ENCODE peak calls at places on chromosomes 5 and 9, in four cellular contexts. G is choroid plexus epithelial cell, C is cardiac muscle cell, M is AG10803. V is an unnamed sample.

GRCh38 chr5:57442080-57442839 is 40.4 kb downstream of the ACTBL2 start:
- DNase-seq in G (peak), C (peak), M (peak), V (no peak)

GRCh38 chr5:132087661-132088060 is 14.1 kb downstream of the CSF2 start:
- DNase-seq in G (no peak), C (no peak), M (no peak), V (no peak)

GRCh38 chr9:107732781-107733529 is 243.4 kb upstream of the KLF4 start:
- DNase-seq in G (peak), C (peak), M (peak), V (no peak)

GRCh38 chr5:140632366-140633080 is 452 bp downstream of the CD14 start:
- DNase-seq in G (peak), C (peak), M (peak), V (no peak)

GRCh38 chr5:138352722-138353549 is 451 bp downstream of the KDM3B start:
- DNase-seq in G (peak), C (peak), M (peak), V (peak)

GRCh38 chr9:26650325-26650724 is 242.3 kb downstream of the CAAP1 start:
- DNase-seq in G (no peak), C (no peak), M (no peak), V (no peak)

GRCh38 chr5:59840200-59840601 is 53.3 kb downstream of the PDE4D start:
- DNase-seq in G (peak), C (peak), M (no peak), V (no peak)

GRCh38 chr5:91151947-91152346 is 231.2 kb downstream of the ARRDC3 start:
- DNase-seq in G (peak), C (peak), M (peak), V (no peak)

GRCh38 chr5:147831465-147831864 is at the start of gene SPINK1:
- DNase-seq in G (no peak), C (no peak), M (no peak), V (no peak)

GRCh38 chr9:109448223-109448622 is 49.9 kb downstream of the PTPN3 start:
- DNase-seq in G (peak), C (peak), M (no peak), V (no peak)

GRCh38 chr9:114507726-114508125 is 2.5 kb upstream of the WHRN start:
- DNase-seq in G (peak), C (peak), M (peak), V (no peak)

GRCh38 chr9:136886610-136887597 is 588 bp downstream of the TRAF2 start:
- DNase-seq in G (peak), C (no peak), M (no peak), V (peak)

GRCh38 chr5:133930824-133931111 is 37.7 kb downstream of the C5orf15 start:
- DNase-seq in G (no peak), C (no peak), M (no peak), V (no peak)

GRCh38 chr5:57720656-57721055 is 238.0 kb upstream of the ACTBL2 start:
- DNase-seq in G (no peak), C (no peak), M (no peak), V (no peak)

GRCh38 chr5:40796487-40796889 is 1.7 kb downstream of the PRKAA1 start:
- DNase-seq in G (peak), C (peak), M (peak), V (no peak)

GRCh38 chr5:127761869-127762268 is 58.7 kb downstream of the CCDC192 start:
- DNase-seq in G (no peak), C (no peak), M (no peak), V (no peak)

GRCh38 chr5:54832846-54833245 is 152.5 kb downstream of the ESM1 start:
- DNase-seq in G (peak), C (no peak), M (no peak), V (no peak)

GRCh38 chr9:130288393-130288792 is 22.8 kb downstream of the HMCN2 start:
- DNase-seq in G (no peak), C (no peak), M (no peak), V (no peak)

GRCh38 chr5:37037840-37038239 is 161.3 kb downstream of the NIPBL start:
- DNase-seq in G (no peak), C (no peak), M (no peak), V (no peak)

GRCh38 chr9:120742951-120743416 is 28.7 kb upstream of the MEGF9 start:
- DNase-seq in G (peak), C (peak), M (peak), V (no peak)

DNA sequence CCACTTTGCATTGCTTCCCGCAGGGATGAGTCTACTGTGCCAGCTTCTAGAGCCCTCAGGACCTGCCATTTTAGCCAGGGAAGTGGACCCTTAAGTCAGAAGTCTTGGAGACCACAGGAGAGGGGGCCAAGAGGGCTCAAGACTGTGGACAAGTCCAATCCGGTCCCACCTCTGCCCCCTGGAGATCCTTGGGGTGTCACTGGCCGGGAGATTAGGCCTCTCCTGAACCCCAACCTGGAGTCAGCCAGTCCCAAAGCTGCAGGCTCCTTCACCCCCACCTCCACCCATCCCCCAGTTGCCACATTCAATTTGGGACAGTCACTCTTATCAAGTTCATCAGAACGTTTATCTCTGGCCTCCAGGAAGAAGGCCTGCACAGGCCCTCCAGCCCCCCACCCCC is 316 bp downstream of the SLC23A1 start:
- DNase-seq in G (no peak), C (no peak), M (no peak), V (no peak)
- TF ChIP-seq CTCF in G (no peak), C (no peak), M (no peak), V (no peak)

GRCh38 chr5:158126442-158127399 is 267.8 kb upstream of the CLINT1 start:
- DNase-seq in G (peak), C (no peak), M (peak), V (no peak)

GRCh38 chr5:158124606-158125316 is 265.8 kb upstream of the CLINT1 start:
- DNase-seq in G (no peak), C (no peak), M (no peak), V (no peak)

GRCh38 chr5:158120760-158121159 is 261.8 kb upstream of the CLINT1 start:
- DNase-seq in G (no peak), C (peak), M (no peak), V (no peak)

GRCh38 chr5:158121678-158122077 is 262.7 kb upstream of the CLINT1 start:
- DNase-seq in G (no peak), C (no peak), M (no peak), V (no peak)

GRCh38 chr5:158123595-158123994 is 264.6 kb upstream of the CLINT1 start:
- DNase-seq in G (no peak), C (no peak), M (no peak), V (no peak)
- TF ChIP-seq CTCF in G (no peak), C (no peak), M (no peak), V (no peak)

DNA sequence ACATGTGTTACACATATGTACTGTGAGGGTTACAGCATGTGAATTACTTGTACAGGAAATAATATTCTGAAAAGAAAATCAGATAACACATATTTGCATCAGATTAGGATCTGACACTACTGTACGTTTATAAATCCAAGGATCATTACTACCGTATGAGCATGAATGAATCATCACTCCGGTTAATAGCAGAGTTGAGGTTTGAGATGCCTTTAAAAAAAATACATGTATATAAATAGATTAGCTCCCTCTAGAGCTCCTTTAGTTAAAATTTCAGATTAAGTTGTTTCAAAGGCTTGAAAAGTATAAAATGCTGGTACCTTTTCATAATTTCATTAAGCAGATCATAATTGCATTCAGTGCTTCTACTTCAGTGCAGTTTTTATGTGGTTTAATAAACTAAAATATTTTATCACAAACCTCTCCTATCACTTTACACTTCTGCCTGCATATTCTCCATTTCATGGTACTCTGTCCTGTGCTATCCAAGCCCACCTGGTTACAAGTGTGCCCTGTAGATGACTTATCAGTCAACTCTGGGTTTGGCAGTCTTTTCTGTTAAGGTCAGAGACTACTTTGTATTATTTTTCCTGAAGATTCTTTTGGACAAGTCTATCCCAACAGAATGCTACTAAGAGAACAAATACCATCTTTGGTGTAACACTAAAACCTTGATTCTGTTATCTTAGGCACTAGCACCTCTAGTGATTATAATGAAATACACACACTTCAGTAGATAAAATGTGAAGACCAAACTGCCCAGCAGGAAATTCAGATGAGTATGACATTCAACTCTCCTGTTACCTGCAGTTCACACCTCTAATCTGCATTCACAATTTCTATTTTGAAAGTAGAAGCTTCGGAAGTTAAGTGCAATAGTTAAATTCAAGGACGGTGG is 48.0 kb upstream of the POU5F2 start:
- DNase-seq in G (peak), C (peak), M (peak), V (no peak)
- TF ChIP-seq CTCF in G (peak), C (peak), M (peak), V (no peak)

DNA sequence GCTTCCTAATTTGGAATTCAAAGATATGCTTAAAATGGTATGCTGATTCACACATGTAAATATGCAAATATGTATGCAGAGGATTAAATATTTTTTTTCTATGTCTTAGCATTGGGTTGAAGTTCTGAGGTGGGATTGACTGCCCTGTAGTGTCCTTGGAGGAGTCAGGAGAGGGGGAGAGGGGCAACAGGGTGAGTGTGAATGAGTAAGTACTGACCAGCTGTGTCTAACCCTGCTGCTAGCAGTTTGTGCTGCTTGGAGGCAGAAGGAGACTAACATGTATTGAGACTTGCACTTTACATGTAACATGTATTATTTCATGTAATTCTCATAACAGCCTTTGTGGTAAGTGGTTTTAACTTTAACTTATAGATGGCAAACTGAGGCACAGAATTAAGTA is 63.3 kb downstream of the SLC44A1 start:
- DNase-seq in G (no peak), C (no peak), M (no peak), V (no peak)
- TF ChIP-seq CTCF in G (no peak), C (no peak), M (no peak), V (no peak)

GRCh38 chr5:173716058-173716682 is 99.7 kb upstream of the BOD1 start:
- DNase-seq in G (no peak), C (no peak), M (no peak), V (no peak)

GRCh38 chr5:173718469-173718868 is 102.0 kb upstream of the BOD1 start:
- DNase-seq in G (no peak), C (no peak), M (no peak), V (no peak)

GRCh38 chr5:173717959-173718358 is 101.5 kb upstream of the BOD1 start:
- DNase-seq in G (no peak), C (no peak), M (no peak), V (no peak)

GRCh38 chr5:173720341-173721258 is 104.2 kb upstream of the BOD1 start:
- DNase-seq in G (no peak), C (no peak), M (no peak), V (no peak)

GRCh38 chr5:173721259-173722232 is 105.1 kb upstream of the BOD1 start:
- DNase-seq in G (no peak), C (no peak), M (no peak), V (no peak)
- TF ChIP-seq CTCF in G (peak), C (no peak), M (peak), V (peak)

DNA sequence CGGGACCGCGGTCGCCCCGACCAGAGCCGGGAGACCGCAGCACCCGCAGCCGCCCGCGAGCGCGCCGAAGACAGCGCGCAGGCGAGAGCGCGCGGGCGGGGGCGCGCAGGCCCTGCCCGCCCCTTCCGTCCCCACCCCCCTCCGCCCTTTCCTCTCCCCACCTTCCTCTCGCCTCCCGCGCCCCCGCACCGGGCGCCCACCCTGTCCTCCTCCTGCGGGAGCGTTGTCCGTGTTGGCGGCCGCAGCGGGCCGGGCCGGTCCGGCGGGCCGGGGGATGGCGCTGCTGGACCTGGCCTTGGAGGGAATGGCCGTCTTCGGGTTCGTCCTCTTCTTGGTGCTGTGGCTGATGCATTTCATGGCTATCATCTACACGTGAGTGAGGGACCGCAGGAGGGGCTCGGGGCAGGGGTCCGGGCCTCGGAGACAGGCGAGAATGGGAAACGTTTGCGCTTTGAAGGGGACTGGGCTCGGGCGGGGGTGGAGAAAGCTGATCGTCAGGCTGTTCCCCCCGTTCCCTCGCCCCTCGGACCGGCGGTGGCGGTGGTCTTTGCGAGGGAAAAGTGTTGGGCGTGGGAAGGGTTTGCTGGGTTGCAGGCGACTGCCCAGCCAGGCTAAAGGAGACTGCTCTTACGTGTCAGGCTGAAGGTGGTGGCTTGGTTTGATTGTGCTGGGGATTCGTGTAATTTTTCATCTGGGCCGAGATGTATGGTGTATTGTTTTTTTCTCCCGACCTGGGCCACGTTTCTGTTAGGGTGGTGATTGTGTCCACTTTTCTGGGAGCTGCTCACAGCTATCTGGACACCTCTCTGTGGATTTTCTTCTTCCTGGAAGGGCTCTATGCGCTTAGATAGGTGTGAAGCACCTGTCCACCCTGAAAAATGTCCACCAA is 572 bp downstream of the UGCG start:
- DNase-seq in G (no peak), C (peak), M (peak), V (peak)
- TF ChIP-seq CTCF in G (no peak), C (peak), M (no peak), V (no peak)

V was measured in neural crest cell.